ENCODE peak calls at places on chromosomes 3 and 15, in ten cellular contexts. S, Y, W, P, M, N, G, E, I and C are unnamed samples.

GRCh38 chr3:172176385-172176784 is 137.0 kb downstream of the FNDC3B start:
- DNase-seq in G (no peak), W (no peak), E (no peak), P (no peak), Y (no peak), M (no peak), N (no peak), I (no peak), S (no peak), C (no peak)

GRCh38 chr3:88003115-88003755 is 55.6 kb downstream of the CGGBP1 start:
- DNase-seq in W (peak; percentile 76), P (peak; percentile 26), N (no peak), Y (no peak), S (no peak), E (peak; percentile 50), I (no peak), M (peak; percentile 8), G (no peak), C (peak; percentile 57)

GRCh38 chr3:171142985-171143384 is 116.5 kb upstream of the SLC2A2 start:
- DNase-seq in N (no peak), P (no peak), G (no peak), E (no peak), M (peak; percentile 26), W (peak; percentile 62), S (no peak), Y (no peak), I (peak; percentile 72), C (no peak)

GRCh38 chr3:22443834-22444233 is 692.8 kb upstream of the ZNF385D start:
- DNase-seq in M (no peak), P (no peak), Y (no peak), I (no peak), S (no peak), N (no peak), G (no peak), E (no peak), W (no peak), C (no peak)

GRCh38 chr15:82810863-82811421 is 1.5 kb downstream of the WHAMM start:
- DNase-seq in N (no peak), W (no peak), Y (no peak), P (no peak), M (no peak), G (no peak), E (no peak), S (peak; percentile 79), I (no peak), C (peak; percentile 12)

GRCh38 chr3:44289882-44290462 is 48.3 kb downstream of the TOPAZ1 start:
- DNase-seq in E (peak; percentile 52), P (no peak), M (no peak), Y (no peak), I (no peak), G (no peak), S (no peak), W (no peak), N (no peak), C (no peak)

GRCh38 chr3:70179111-70179510 is 133.3 kb downstream of the MDFIC2 start:
- DNase-seq in W (no peak), E (no peak), S (no peak), G (no peak), I (no peak), Y (no peak), N (no peak), P (no peak), M (no peak), C (no peak)

GRCh38 chr3:18085429-18085828 is 339.7 kb downstream of the SATB1 start:
- DNase-seq in N (no peak), E (no peak), M (no peak), I (no peak), S (no peak), G (no peak), W (no peak), Y (no peak), P (no peak), C (no peak)

GRCh38 chr3:158350971-158351370 is 220.0 kb upstream of the MLF1 start:
- DNase-seq in W (no peak), Y (no peak), M (no peak), I (no peak), E (no peak), G (no peak), N (no peak), S (no peak), P (no peak), C (no peak)
- H3K4me3 ChIP-seq in W (no peak overlapping the region), Y (no peak overlapping the region), M (no peak overlapping the region), I (no peak overlapping the region), E (no peak overlapping the region), G (no peak overlapping the region), N (no peak overlapping the region), S (no peak overlapping the region), P (no peak overlapping the region), C (no peak overlapping the region)

GRCh38 chr3:31652296-31652695 is 119.6 kb downstream of the STT3B start:
- DNase-seq in W (no peak), Y (no peak), N (no peak), M (no peak), E (no peak), S (no peak), G (no peak), I (no peak), P (no peak), C (no peak)
- H3K9me3 ChIP-seq in W (no peaks in the 10 kb centered on the region), Y (peaks cover 91% of the 10 kb centered on the region), N (peaks cover 5% of the 10 kb centered on the region), M (peaks cover 30% of the 10 kb centered on the region), E (peaks cover 21% of the 10 kb centered on the region), S (peaks cover 63% of the 10 kb centered on the region), G (peaks cover 84% of the 10 kb centered on the region), I (no peaks in the 10 kb centered on the region), P (no peaks in the 10 kb centered on the region), C (no peaks in the 10 kb centered on the region)

DNA sequence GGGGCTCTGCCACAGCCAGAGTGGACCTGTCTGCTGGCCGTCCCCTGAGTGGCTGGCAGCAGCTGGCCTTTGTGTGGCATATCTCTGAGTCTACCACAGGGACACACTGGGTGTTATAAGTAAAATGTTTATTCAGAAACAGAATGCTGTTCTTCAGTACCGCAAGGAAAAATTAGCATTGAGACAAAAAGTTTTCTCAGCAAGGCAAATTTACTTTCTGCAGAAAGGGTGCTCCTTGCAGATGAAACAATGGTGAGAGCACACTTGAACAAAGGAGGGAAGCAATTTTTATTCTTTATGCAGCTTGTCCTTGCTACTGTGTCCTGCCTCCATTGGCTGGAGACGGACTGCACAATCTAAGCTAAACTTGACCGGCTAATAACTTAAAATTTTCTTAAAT is 4.0 kb downstream of the TMEM89 start:
- DNase-seq in G (no peak), P (no peak), M (no peak), I (no peak), S (no peak), N (no peak), E (no peak), W (no peak), Y (no peak), C (no peak)
- H3K27ac ChIP-seq in G (no peak overlapping the region), P (peak overlapping the region; percentile 74), M (no peak overlapping the region), I (no peak overlapping the region), S (no peak overlapping the region), N (peak overlapping the region; percentile 28), E (no peak overlapping the region), W (no peak overlapping the region), Y (no peak overlapping the region), C (no peak overlapping the region)

GRCh38 chr3:71495708-71496472 is 87.6 kb downstream of the FOXP1 start:
- DNase-seq in N (no peak), P (no peak), I (no peak), Y (no peak), G (no peak), M (no peak), S (no peak), W (peak; percentile 80), E (no peak), C (no peak)
- H3K4me3 ChIP-seq in N (no peak overlapping the region), P (no peak overlapping the region), I (no peak overlapping the region), Y (peak overlapping the region; percentile 25), G (no peak overlapping the region), M (no peak overlapping the region), S (peak overlapping the region; percentile 1), W (no peak overlapping the region), E (no peak overlapping the region), C (no peak overlapping the region)

DNA sequence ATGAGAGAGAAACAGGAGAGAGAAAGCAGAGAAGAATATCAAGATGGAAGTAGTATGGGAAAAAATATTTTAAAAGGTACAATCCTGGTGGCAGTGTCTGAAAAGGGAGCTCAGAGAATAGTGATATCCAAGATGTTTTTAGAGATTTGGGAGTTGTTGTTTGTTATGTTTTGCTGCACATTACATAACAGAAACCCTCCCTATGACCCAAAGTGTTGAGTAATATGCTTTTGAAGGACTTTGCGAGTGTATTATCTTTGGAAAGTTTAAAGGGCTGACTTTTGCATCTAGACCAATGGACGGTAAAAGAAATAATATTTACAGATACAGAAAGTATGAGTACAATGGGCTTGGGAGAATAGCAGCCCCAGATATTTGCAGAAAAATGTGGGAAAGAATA is 759.7 kb downstream of the NTRK3 start:
- DNase-seq in I (no peak), N (no peak), P (no peak), E (no peak), G (no peak), S (no peak), W (no peak), Y (no peak), M (no peak), C (no peak)
- H3K9me3 ChIP-seq in I (no peaks in the 10 kb centered on the region), N (no peaks in the 10 kb centered on the region), P (no peaks in the 10 kb centered on the region), E (peaks cover 21% of the 10 kb centered on the region), G (no peaks in the 10 kb centered on the region), S (no peaks in the 10 kb centered on the region), W (no peaks in the 10 kb centered on the region), Y (peaks cover 3% of the 10 kb centered on the region), M (no peaks in the 10 kb centered on the region), C (no peaks in the 10 kb centered on the region)

GRCh38 chr3:116701070-116701469 is 8.5 kb upstream of the TUSC7 start:
- DNase-seq in I (no peak), M (no peak), S (no peak), E (no peak), G (no peak), Y (no peak), W (no peak), N (no peak), P (no peak), C (no peak)
- H3K27ac ChIP-seq in I (no peak overlapping the region), M (no peak overlapping the region), S (no peak overlapping the region), E (no peak overlapping the region), G (no peak overlapping the region), Y (no peak overlapping the region), W (no peak overlapping the region), N (no peak overlapping the region), P (no peak overlapping the region), C (no peak overlapping the region)